ENCODE peak calls at places on chromosomes 6 and 20, in seven cellular contexts. One of them, this sample, is unnamed.

GRCh38 chr6:13664703-13665352 is 46.8 kb downstream of the RANBP9 start:
- DNase-seq in effector memory CD8-positive, alpha-beta T cell: no peak
- DNase-seq in caudate nucleus: no peak
- DNase-seq in central memory CD4-positive, alpha-beta T cell: no peak
- DNase-seq in COLO829: no peak
- DNase-seq in heart right ventricle: no peak
- DNase-seq in T-helper 2 cell: no peak
- DNase-seq in this sample: no peak

GRCh38 chr20:59515013-59515905 is 89.1 kb upstream of the PHACTR3 start:
- DNase-seq in caudate nucleus: peak
- DNase-seq in central memory CD4-positive, alpha-beta T cell: no peak
- DNase-seq in T-helper 2 cell: no peak
- DNase-seq in effector memory CD8-positive, alpha-beta T cell: no peak
- DNase-seq in heart right ventricle: peak
- DNase-seq in COLO829: peak
- DNase-seq in this sample: peak

GRCh38 chr20:58090181-58090580 is 138.3 kb downstream of the ANKRD60 start:
- DNase-seq in heart right ventricle: no peak
- DNase-seq in effector memory CD8-positive, alpha-beta T cell: no peak
- DNase-seq in caudate nucleus: no peak
- DNase-seq in COLO829: no peak
- DNase-seq in central memory CD4-positive, alpha-beta T cell: no peak
- DNase-seq in T-helper 2 cell: no peak
- DNase-seq in this sample: no peak

GRCh38 chr20:21353236-21353635 is 44.1 kb downstream of the NKX2-4 start:
- DNase-seq in T-helper 2 cell: no peak
- DNase-seq in central memory CD4-positive, alpha-beta T cell: no peak
- DNase-seq in effector memory CD8-positive, alpha-beta T cell: no peak
- DNase-seq in heart right ventricle: no peak
- DNase-seq in caudate nucleus: no peak
- DNase-seq in COLO829: no peak
- DNase-seq in this sample: no peak

GRCh38 chr20:64228751-64229518 is 26.6 kb upstream of the PCMTD2 start:
- DNase-seq in T-helper 2 cell: no peak
- DNase-seq in effector memory CD8-positive, alpha-beta T cell: no peak
- DNase-seq in central memory CD4-positive, alpha-beta T cell: no peak
- DNase-seq in heart right ventricle: no peak
- DNase-seq in caudate nucleus: no peak
- DNase-seq in COLO829: no peak
- DNase-seq in this sample: no peak

GRCh38 chr20:18794428-18794787 is 19.2 kb upstream of the SCP2D1 start:
- DNase-seq in effector memory CD8-positive, alpha-beta T cell: no peak
- DNase-seq in central memory CD4-positive, alpha-beta T cell: no peak
- DNase-seq in COLO829: no peak
- DNase-seq in caudate nucleus: no peak
- DNase-seq in T-helper 2 cell: no peak
- DNase-seq in heart right ventricle: no peak
- DNase-seq in this sample: peak

GRCh38 chr20:50379049-50379990 is 130.9 kb upstream of the PTPN1 start:
- DNase-seq in heart right ventricle: peak
- DNase-seq in effector memory CD8-positive, alpha-beta T cell: no peak
- DNase-seq in T-helper 2 cell: no peak
- DNase-seq in central memory CD4-positive, alpha-beta T cell: no peak
- DNase-seq in COLO829: no peak
- DNase-seq in caudate nucleus: no peak
- DNase-seq in this sample: peak

GRCh38 chr6:129785756-129786135 is 75.4 kb downstream of the TMEM244 start:
- DNase-seq in heart right ventricle: no peak
- DNase-seq in central memory CD4-positive, alpha-beta T cell: no peak
- DNase-seq in caudate nucleus: no peak
- DNase-seq in T-helper 2 cell: no peak
- DNase-seq in effector memory CD8-positive, alpha-beta T cell: no peak
- DNase-seq in COLO829: no peak
- DNase-seq in this sample: no peak

GRCh38 chr20:63223121-63223825 is 7.3 kb upstream of the YTHDF1 start:
- DNase-seq in effector memory CD8-positive, alpha-beta T cell: peak
- DNase-seq in heart right ventricle: no peak
- DNase-seq in caudate nucleus: no peak
- DNase-seq in T-helper 2 cell: no peak
- DNase-seq in COLO829: peak
- DNase-seq in central memory CD4-positive, alpha-beta T cell: peak
- DNase-seq in this sample: no peak

GRCh38 chr6:28207244-28208179 is 17.6 kb upstream of the ZSCAN9 start:
- DNase-seq in central memory CD4-positive, alpha-beta T cell: no peak
- DNase-seq in effector memory CD8-positive, alpha-beta T cell: no peak
- DNase-seq in T-helper 2 cell: no peak
- DNase-seq in heart right ventricle: no peak
- DNase-seq in COLO829: no peak
- DNase-seq in caudate nucleus: no peak
- DNase-seq in this sample: no peak

GRCh38 chr20:34703573-34704176 is 469 bp upstream of the TP53INP2 start:
- DNase-seq in effector memory CD8-positive, alpha-beta T cell: peak
- DNase-seq in caudate nucleus: peak
- DNase-seq in COLO829: no peak
- DNase-seq in T-helper 2 cell: no peak
- DNase-seq in heart right ventricle: peak
- DNase-seq in central memory CD4-positive, alpha-beta T cell: peak
- DNase-seq in this sample: peak

GRCh38 chr20:31691646-31692275 is 30.9 kb downstream of the BCL2L1 start:
- DNase-seq in central memory CD4-positive, alpha-beta T cell: no peak
- DNase-seq in heart right ventricle: no peak
- DNase-seq in T-helper 2 cell: no peak
- DNase-seq in COLO829: no peak
- DNase-seq in caudate nucleus: no peak
- DNase-seq in effector memory CD8-positive, alpha-beta T cell: no peak
- DNase-seq in this sample: no peak

GRCh38 chr20:6519556-6519955 is 247.9 kb upstream of the BMP2 start:
- DNase-seq in T-helper 2 cell: no peak
- DNase-seq in effector memory CD8-positive, alpha-beta T cell: no peak
- DNase-seq in heart right ventricle: no peak
- DNase-seq in COLO829: peak
- DNase-seq in central memory CD4-positive, alpha-beta T cell: no peak
- DNase-seq in caudate nucleus: no peak
- DNase-seq in this sample: no peak

GRCh38 chr6:30154709-30155521 is 6.1 kb downstream of the TRIM10 start:
- DNase-seq in caudate nucleus: no peak
- DNase-seq in T-helper 2 cell: no peak
- DNase-seq in effector memory CD8-positive, alpha-beta T cell: no peak
- DNase-seq in COLO829: peak
- DNase-seq in central memory CD4-positive, alpha-beta T cell: no peak
- DNase-seq in heart right ventricle: no peak
- DNase-seq in this sample: no peak

GRCh38 chr6:163745566-163746400 is 331.3 kb downstream of the QKI start:
- DNase-seq in effector memory CD8-positive, alpha-beta T cell: no peak
- DNase-seq in heart right ventricle: peak
- DNase-seq in central memory CD4-positive, alpha-beta T cell: no peak
- DNase-seq in T-helper 2 cell: no peak
- DNase-seq in caudate nucleus: no peak
- DNase-seq in COLO829: peak
- DNase-seq in this sample: no peak

GRCh38 chr6:150766201-150766997 is 99.1 kb upstream of the MTHFD1L start:
- DNase-seq in heart right ventricle: no peak
- DNase-seq in effector memory CD8-positive, alpha-beta T cell: no peak
- DNase-seq in COLO829: no peak
- DNase-seq in central memory CD4-positive, alpha-beta T cell: no peak
- DNase-seq in T-helper 2 cell: no peak
- DNase-seq in caudate nucleus: no peak
- DNase-seq in this sample: no peak

GRCh38 chr20:17226410-17227198 is at the start of gene PCSK2:
- DNase-seq in effector memory CD8-positive, alpha-beta T cell: no peak
- DNase-seq in COLO829: peak
- DNase-seq in caudate nucleus: peak
- DNase-seq in heart right ventricle: peak
- DNase-seq in central memory CD4-positive, alpha-beta T cell: no peak
- DNase-seq in T-helper 2 cell: no peak
- DNase-seq in this sample: peak

GRCh38 chr6:117267766-117268534 is 2.6 kb downstream of the VGLL2 start:
- DNase-seq in heart right ventricle: no peak
- DNase-seq in central memory CD4-positive, alpha-beta T cell: no peak
- DNase-seq in COLO829: no peak
- DNase-seq in T-helper 2 cell: no peak
- DNase-seq in caudate nucleus: no peak
- DNase-seq in effector memory CD8-positive, alpha-beta T cell: no peak
- DNase-seq in this sample: no peak

GRCh38 chr6:149567194-149567586 is 1.0 kb downstream of the GINM1 start:
- DNase-seq in T-helper 2 cell: no peak
- DNase-seq in central memory CD4-positive, alpha-beta T cell: no peak
- DNase-seq in effector memory CD8-positive, alpha-beta T cell: no peak
- DNase-seq in heart right ventricle: no peak
- DNase-seq in COLO829: no peak
- DNase-seq in caudate nucleus: no peak
- DNase-seq in this sample: no peak

GRCh38 chr6:104365835-104366234 is 493.9 kb downstream of the HACE1 start:
- DNase-seq in heart right ventricle: no peak
- DNase-seq in COLO829: no peak
- DNase-seq in effector memory CD8-positive, alpha-beta T cell: no peak
- DNase-seq in caudate nucleus: no peak
- DNase-seq in T-helper 2 cell: no peak
- DNase-seq in central memory CD4-positive, alpha-beta T cell: no peak
- DNase-seq in this sample: no peak

GRCh38 chr6:157184202-157185015 is 138.9 kb downstream of the TMEM242 start:
- DNase-seq in central memory CD4-positive, alpha-beta T cell: peak
- DNase-seq in T-helper 2 cell: peak
- DNase-seq in effector memory CD8-positive, alpha-beta T cell: peak
- DNase-seq in caudate nucleus: peak
- DNase-seq in COLO829: peak
- DNase-seq in heart right ventricle: peak
- DNase-seq in this sample: peak

GRCh38 chr6:30007132-30007764 is 53.8 kb upstream of the POLR1H start:
- DNase-seq in heart right ventricle: no peak
- DNase-seq in central memory CD4-positive, alpha-beta T cell: peak
- DNase-seq in effector memory CD8-positive, alpha-beta T cell: no peak
- DNase-seq in COLO829: no peak
- DNase-seq in caudate nucleus: no peak
- DNase-seq in T-helper 2 cell: no peak
- DNase-seq in this sample: no peak

GRCh38 chr6:20137837-20138236 is 74.4 kb downstream of the MBOAT1 start:
- DNase-seq in caudate nucleus: no peak
- DNase-seq in T-helper 2 cell: no peak
- DNase-seq in heart right ventricle: no peak
- DNase-seq in effector memory CD8-positive, alpha-beta T cell: no peak
- DNase-seq in central memory CD4-positive, alpha-beta T cell: no peak
- DNase-seq in COLO829: no peak
- DNase-seq in this sample: no peak

GRCh38 chr20:46312075-46312944 is 4.0 kb upstream of the CDH22 start:
- DNase-seq in effector memory CD8-positive, alpha-beta T cell: no peak
- DNase-seq in central memory CD4-positive, alpha-beta T cell: no peak
- DNase-seq in T-helper 2 cell: no peak
- DNase-seq in caudate nucleus: no peak
- DNase-seq in COLO829: no peak
- DNase-seq in heart right ventricle: no peak
- DNase-seq in this sample: no peak

GRCh38 chr6:14996892-14997291 is 249.0 kb upstream of the JARID2 start:
- DNase-seq in heart right ventricle: no peak
- DNase-seq in central memory CD4-positive, alpha-beta T cell: no peak
- DNase-seq in T-helper 2 cell: no peak
- DNase-seq in COLO829: no peak
- DNase-seq in effector memory CD8-positive, alpha-beta T cell: no peak
- DNase-seq in caudate nucleus: no peak
- DNase-seq in this sample: no peak